ENCODE peak calls at places on chromosomes 1 and 21, in five cellular contexts. One of them, this sample, is unnamed.

GRCh38 chr21:28857720-28858119 is 135.0 kb downstream of the LTN1 start:
- DNase-seq in A172: no peak
- DNase-seq in RWPE2: no peak
- DNase-seq in cerebellar nuclear complex: no peak
- DNase-seq in effector memory CD8-positive, alpha-beta T cell: no peak
- DNase-seq in this sample: no peak

GRCh38 chr1:109516872-109517271 is 7.3 kb upstream of the AMIGO1 start:
- DNase-seq in A172: no peak
- DNase-seq in RWPE2: no peak
- DNase-seq in cerebellar nuclear complex: no peak
- DNase-seq in effector memory CD8-positive, alpha-beta T cell: no peak
- DNase-seq in this sample: no peak

GRCh38 chr21:43322805-43323204 is 104.1 kb downstream of the SIK1 start:
- DNase-seq in effector memory CD8-positive, alpha-beta T cell: no peak
- DNase-seq in A172: no peak
- DNase-seq in cerebellar nuclear complex: no peak
- DNase-seq in RWPE2: no peak
- DNase-seq in this sample: no peak

GRCh38 chr1:23797478-23798448 is 2.8 kb downstream of the GALE start:
- DNase-seq in cerebellar nuclear complex: no peak
- DNase-seq in RWPE2: no peak
- DNase-seq in effector memory CD8-positive, alpha-beta T cell: no peak
- DNase-seq in A172: no peak
- DNase-seq in this sample: no peak

GRCh38 chr1:27074175-27074780 is 61.6 kb upstream of the TENT5B start:
- DNase-seq in RWPE2: no peak
- DNase-seq in A172: peak; percentile 45
- DNase-seq in effector memory CD8-positive, alpha-beta T cell: no peak
- DNase-seq in cerebellar nuclear complex: no peak
- DNase-seq in this sample: no peak

GRCh38 chr1:167676205-167676915 is 45.4 kb upstream of the MPZL1 start:
- DNase-seq in effector memory CD8-positive, alpha-beta T cell: no peak
- DNase-seq in cerebellar nuclear complex: no peak
- DNase-seq in RWPE2: no peak
- DNase-seq in A172: no peak
- DNase-seq in this sample: no peak

GRCh38 chr1:156233421-156234127 is 8.4 kb upstream of the BGLAP start:
- DNase-seq in RWPE2: no peak
- DNase-seq in effector memory CD8-positive, alpha-beta T cell: no peak
- DNase-seq in A172: peak; percentile 98
- DNase-seq in cerebellar nuclear complex: no peak
- DNase-seq in this sample: no peak

GRCh38 chr1:201044119-201044518 is 20.6 kb upstream of the KIF21B start:
- DNase-seq in cerebellar nuclear complex: no peak
- DNase-seq in A172: no peak
- DNase-seq in RWPE2: no peak
- DNase-seq in effector memory CD8-positive, alpha-beta T cell: no peak
- DNase-seq in this sample: no peak

GRCh38 chr1:244460195-244460594 is 878 bp upstream of the CATSPERE start:
- DNase-seq in effector memory CD8-positive, alpha-beta T cell: no peak
- DNase-seq in RWPE2: no peak
- DNase-seq in A172: peak; percentile 83
- DNase-seq in cerebellar nuclear complex: no peak
- DNase-seq in this sample: no peak

GRCh38 chr1:110203021-110203661 is 7.0 kb upstream of the KCNC4 start:
- DNase-seq in A172: peak; percentile 54
- DNase-seq in cerebellar nuclear complex: no peak
- DNase-seq in effector memory CD8-positive, alpha-beta T cell: peak; percentile 82
- DNase-seq in RWPE2: no peak
- DNase-seq in this sample: peak; percentile 72

GRCh38 chr1:150065184-150065871 is 2.2 kb upstream of the VPS45 start:
- DNase-seq in RWPE2: no peak
- DNase-seq in A172: peak; percentile 79
- DNase-seq in effector memory CD8-positive, alpha-beta T cell: no peak
- DNase-seq in cerebellar nuclear complex: no peak
- DNase-seq in this sample: no peak

GRCh38 chr1:150550222-150551048 is 1.2 kb downstream of the ADAMTSL4 start:
- DNase-seq in cerebellar nuclear complex: no peak
- DNase-seq in RWPE2: no peak
- DNase-seq in A172: no peak
- DNase-seq in effector memory CD8-positive, alpha-beta T cell: no peak
- DNase-seq in this sample: no peak

GRCh38 chr1:18146886-18147285 is 39.3 kb downstream of the IGSF21 start:
- DNase-seq in effector memory CD8-positive, alpha-beta T cell: no peak
- DNase-seq in A172: no peak
- DNase-seq in RWPE2: no peak
- DNase-seq in cerebellar nuclear complex: no peak
- DNase-seq in this sample: no peak

GRCh38 chr1:67559222-67559700 is 125.7 kb upstream of the GADD45A start:
- DNase-seq in cerebellar nuclear complex: no peak
- DNase-seq in A172: peak; percentile 57
- DNase-seq in RWPE2: no peak
- DNase-seq in effector memory CD8-positive, alpha-beta T cell: no peak
- DNase-seq in this sample: peak; percentile 14

GRCh38 chr1:202124107-202124506 is 1.4 kb downstream of the GPR37L1 start:
- DNase-seq in effector memory CD8-positive, alpha-beta T cell: no peak
- DNase-seq in A172: no peak
- DNase-seq in cerebellar nuclear complex: no peak
- DNase-seq in RWPE2: no peak
- DNase-seq in this sample: peak; percentile 40

GRCh38 chr21:25709684-25710265 is 24.9 kb downstream of the ATP5PF start:
- DNase-seq in effector memory CD8-positive, alpha-beta T cell: no peak
- DNase-seq in A172: no peak
- DNase-seq in RWPE2: no peak
- DNase-seq in cerebellar nuclear complex: no peak
- DNase-seq in this sample: no peak

GRCh38 chr1:239811211-239811902 is 280.3 kb upstream of the FMN2 start:
- DNase-seq in RWPE2: no peak
- DNase-seq in effector memory CD8-positive, alpha-beta T cell: no peak
- DNase-seq in cerebellar nuclear complex: no peak
- DNase-seq in A172: peak; percentile 75
- DNase-seq in this sample: no peak

GRCh38 chr1:225777058-225777582 is 506 bp upstream of the SRP9 start:
- DNase-seq in cerebellar nuclear complex: no peak
- DNase-seq in effector memory CD8-positive, alpha-beta T cell: no peak
- DNase-seq in RWPE2: no peak
- DNase-seq in A172: no peak
- DNase-seq in this sample: peak; percentile 45

GRCh38 chr1:40392206-40392605 is 18.7 kb downstream of the SMAP2 start:
- DNase-seq in cerebellar nuclear complex: no peak
- DNase-seq in RWPE2: no peak
- DNase-seq in A172: peak; percentile 66
- DNase-seq in effector memory CD8-positive, alpha-beta T cell: no peak
- DNase-seq in this sample: peak; percentile 67

GRCh38 chr1:1021860-1022259 is 1.9 kb downstream of the AGRN start:
- DNase-seq in A172: peak; percentile 85
- DNase-seq in cerebellar nuclear complex: no peak
- DNase-seq in effector memory CD8-positive, alpha-beta T cell: no peak
- DNase-seq in RWPE2: no peak
- DNase-seq in this sample: no peak

GRCh38 chr1:230286166-230286889 is 139.8 kb downstream of the PGBD5 start:
- DNase-seq in effector memory CD8-positive, alpha-beta T cell: no peak
- DNase-seq in RWPE2: no peak
- DNase-seq in A172: no peak
- DNase-seq in cerebellar nuclear complex: no peak
- DNase-seq in this sample: no peak

GRCh38 chr1:28553229-28553930 is 495 bp downstream of the TRNAU1AP start:
- DNase-seq in RWPE2: no peak
- DNase-seq in A172: peak; percentile 7
- DNase-seq in effector memory CD8-positive, alpha-beta T cell: no peak
- DNase-seq in cerebellar nuclear complex: no peak
- DNase-seq in this sample: peak; percentile 56

GRCh38 chr1:171699526-171699925 is 42.3 kb downstream of the VAMP4 start:
- DNase-seq in RWPE2: no peak
- DNase-seq in A172: no peak
- DNase-seq in cerebellar nuclear complex: no peak
- DNase-seq in effector memory CD8-positive, alpha-beta T cell: no peak
- DNase-seq in this sample: no peak

GRCh38 chr1:3654549-3655281 is 2.4 kb downstream of the TP73 start:
- DNase-seq in cerebellar nuclear complex: no peak
- DNase-seq in RWPE2: no peak
- DNase-seq in effector memory CD8-positive, alpha-beta T cell: no peak
- DNase-seq in A172: no peak
- DNase-seq in this sample: no peak

GRCh38 chr1:108107658-108108057 is 92.5 kb downstream of the SLC25A24 start:
- DNase-seq in cerebellar nuclear complex: no peak
- DNase-seq in RWPE2: no peak
- DNase-seq in effector memory CD8-positive, alpha-beta T cell: no peak
- DNase-seq in A172: peak; percentile 93
- DNase-seq in this sample: no peak

GRCh38 chr1:1858382-1859086 is 32.4 kb downstream of the GNB1 start:
- DNase-seq in RWPE2: no peak
- DNase-seq in A172: peak; percentile 72
- DNase-seq in cerebellar nuclear complex: no peak
- DNase-seq in effector memory CD8-positive, alpha-beta T cell: no peak
- DNase-seq in this sample: peak; percentile 58

GRCh38 chr1:228099331-228099732 is 3.8 kb downstream of the C1orf35 start:
- DNase-seq in cerebellar nuclear complex: no peak
- DNase-seq in RWPE2: no peak
- DNase-seq in effector memory CD8-positive, alpha-beta T cell: no peak
- DNase-seq in A172: no peak
- DNase-seq in this sample: no peak

GRCh38 chr1:84358695-84359094 is 39.6 kb upstream of the DNASE2B start:
- DNase-seq in A172: no peak
- DNase-seq in cerebellar nuclear complex: no peak
- DNase-seq in RWPE2: no peak
- DNase-seq in effector memory CD8-positive, alpha-beta T cell: no peak
- DNase-seq in this sample: no peak

GRCh38 chr1:41526956-41527561 is 42.6 kb upstream of the EDN2 start:
- DNase-seq in cerebellar nuclear complex: no peak
- DNase-seq in effector memory CD8-positive, alpha-beta T cell: no peak
- DNase-seq in RWPE2: no peak
- DNase-seq in A172: no peak
- DNase-seq in this sample: no peak

GRCh38 chr1:190957565-190957964 is 479.9 kb upstream of the BRINP3 start:
- DNase-seq in RWPE2: no peak
- DNase-seq in cerebellar nuclear complex: no peak
- DNase-seq in A172: no peak
- DNase-seq in effector memory CD8-positive, alpha-beta T cell: no peak
- DNase-seq in this sample: no peak

GRCh38 chr1:151187205-151187604 is 2.8 kb downstream of the VPS72 start:
- DNase-seq in cerebellar nuclear complex: no peak
- DNase-seq in A172: no peak
- DNase-seq in RWPE2: no peak
- DNase-seq in effector memory CD8-positive, alpha-beta T cell: no peak
- DNase-seq in this sample: no peak

GRCh38 chr1:161001537-161001936 is 19.4 kb downstream of the F11R start:
- DNase-seq in effector memory CD8-positive, alpha-beta T cell: no peak
- DNase-seq in RWPE2: no peak
- DNase-seq in A172: no peak
- DNase-seq in cerebellar nuclear complex: no peak
- DNase-seq in this sample: no peak

GRCh38 chr1:23601968-23602876 is 42.9 kb upstream of the ID3 start:
- DNase-seq in A172: no peak
- DNase-seq in RWPE2: no peak
- DNase-seq in effector memory CD8-positive, alpha-beta T cell: no peak
- DNase-seq in cerebellar nuclear complex: no peak
- DNase-seq in this sample: no peak

GRCh38 chr1:27605796-27606707 is 2.1 kb upstream of the AHDC1 start:
- DNase-seq in RWPE2: no peak
- DNase-seq in effector memory CD8-positive, alpha-beta T cell: no peak
- DNase-seq in cerebellar nuclear complex: no peak
- DNase-seq in A172: no peak
- DNase-seq in this sample: peak; percentile 67

This sample was measured in midbrain.